ENCODE peak calls at places on chromosome 4, in five cellular contexts. R is uterus, V is lung, D is tibial artery, A is kidney. T is an unnamed sample. For H3K4me1, the result is how much of the 10 kb centered on the place peaks cover.

GRCh38 chr4:182470215-182470614 is 227.0 kb downstream of the TENM3 start:
- DNase-seq in A (no peak), R (no peak), V (no peak), D (no peak), T (no peak)

GRCh38 chr4:113013746-113014145 is 35.7 kb upstream of the ANK2 start:
- DNase-seq in V (no peak), D (no peak), A (no peak), R (no peak), T (peak)

GRCh38 chr4:25564836-25565235 is 90.8 kb upstream of the SLC34A2 start:
- DNase-seq in D (no peak), A (no peak), R (no peak), V (no peak), T (no peak)

GRCh38 chr4:150561338-150561737 is 20.6 kb upstream of the MAB21L2 start:
- DNase-seq in R (no peak), V (no peak), D (no peak), A (no peak), T (no peak)

GRCh38 chr4:151031831-151032605 is 16.9 kb upstream of the LRBA start:
- DNase-seq in A (no peak), D (no peak), V (no peak), R (no peak), T (no peak)

GRCh38 chr4:92099851-92100250 is 203.9 kb upstream of the GRID2 start:
- DNase-seq in A (no peak), R (no peak), D (no peak), V (no peak), T (no peak)

GRCh38 chr4:90753068-90753467 is 625.9 kb downstream of the CCSER1 start:
- DNase-seq in A (no peak), D (no peak), R (no peak), V (no peak), T (no peak)

GRCh38 chr4:156941940-156942548 is 29.6 kb downstream of the PDGFC start:
- DNase-seq in R (peak), A (no peak), V (peak), D (no peak), T (peak)

GRCh38 chr4:148007303-148007702 is 275.4 kb downstream of the ARHGAP10 start:
- DNase-seq in D (no peak), R (peak), A (no peak), V (no peak), T (peak)

GRCh38 chr4:20283039-20283438 is 31.3 kb downstream of the SLIT2 start:
- DNase-seq in R (no peak), D (no peak), A (no peak), V (no peak), T (no peak)

GRCh38 chr4:97153042-97153441 is 990.2 kb downstream of the STPG2 start:
- DNase-seq in A (no peak), V (no peak), R (no peak), D (no peak), T (no peak)

GRCh38 chr4:3687538-3687937 is 78.6 kb upstream of the ADRA2C start:
- DNase-seq in V (no peak), R (peak), A (peak), D (peak), T (no peak)

GRCh38 chr4:154858166-154858565 is 77.1 kb downstream of the RBM46 start:
- DNase-seq in A (no peak), V (no peak), R (no peak), D (no peak), T (no peak)

GRCh38 chr4:74450298-74450683 is 5.4 kb downstream of the AREG start:
- DNase-seq in V (no peak), D (no peak), R (no peak), A (no peak), T (no peak)

GRCh38 chr4:106809083-106809482 is 227.0 kb downstream of the DKK2 start:
- DNase-seq in D (no peak), R (no peak), A (no peak), V (no peak), T (no peak)

GRCh38 chr4:123952530-123953274 is 556.1 kb downstream of the SPRY1 start:
- DNase-seq in A (no peak), R (no peak), V (no peak), D (no peak), T (no peak)

GRCh38 chr4:85807247-85807915 is 332.4 kb downstream of the ARHGAP24 start:
- DNase-seq in V (no peak), A (no peak), D (peak), R (no peak), T (peak)

GRCh38 chr4:85778809-85779124 is 303.8 kb downstream of the ARHGAP24 start:
- DNase-seq in A (no peak), R (no peak), D (no peak), V (no peak), T (peak)

GRCh38 chr4:8010618-8011017 is 71.0 kb upstream of the AFAP1 start:
- DNase-seq in R (no peak), V (peak), A (peak), D (no peak), T (no peak)

GRCh38 chr4:185837415-185838103 is 25.6 kb upstream of the SORBS2 start:
- DNase-seq in V (no peak), A (no peak), R (no peak), D (no peak), T (no peak)

GRCh38 chr4:1126506-1126905 is 13.1 kb upstream of the RNF212 start:
- DNase-seq in A (no peak), D (no peak), V (no peak), R (no peak), T (no peak)

GRCh38 chr4:72366601-72367000 is 202.4 kb downstream of the ADAMTS3 start:
- DNase-seq in D (no peak), V (no peak), A (no peak), R (no peak), T (no peak)

GRCh38 chr4:15455290-15455689 is 14.4 kb upstream of the CC2D2A start:
- DNase-seq in R (peak), A (peak), V (no peak), D (peak), T (no peak)

GRCh38 chr4:150874386-150875226 is 140.5 kb downstream of the LRBA start:
- DNase-seq in V (no peak), A (no peak), R (no peak), D (no peak), T (no peak)

GRCh38 chr4:158099686-158100085 is 73.1 kb downstream of the GASK1B start:
- DNase-seq in A (no peak), V (no peak), D (no peak), R (no peak), T (no peak)

GRCh38 chr4:77994194-77994721 is 62.9 kb upstream of the FRAS1 start:
- DNase-seq in R (no peak), V (no peak), D (no peak), A (no peak), T (peak)

GRCh38 chr4:100268807-100269206 is 78.5 kb upstream of the DDIT4L start:
- DNase-seq in D (no peak), V (no peak), A (no peak), R (no peak), T (no peak)

GRCh38 chr4:3473251-3473942 is 10.3 kb downstream of the DOK7 start:
- DNase-seq in V (no peak), R (no peak), A (no peak), D (peak), T (no peak)

GRCh38 chr4:2008671-2008920 is 178 bp downstream of the NELFA start:
- DNase-seq in D (no peak), R (no peak), A (no peak), V (no peak), T (no peak)

GRCh38 chr4:80219301-80220025 is 22.2 kb downstream of the PRDM8 start:
- DNase-seq in D (no peak), V (no peak), A (no peak), R (no peak), T (peak)

GRCh38 chr4:69787879-69788278 is 27.5 kb upstream of the SULT1B1 start:
- DNase-seq in V (no peak), R (no peak), A (no peak), D (no peak), T (no peak)

GRCh38 chr4:88938138-88938537 is 118.8 kb downstream of the FAM13A start:
- DNase-seq in D (no peak), V (no peak), R (no peak), A (no peak), T (no peak)

GRCh38 chr4:57764840-57765239 is 654.7 kb upstream of the IGFBP7 start:
- DNase-seq in D (no peak), V (no peak), A (no peak), R (no peak), T (no peak)

GRCh38 chr4:185682236-185682635 is 129.8 kb downstream of the SORBS2 start:
- DNase-seq in D (no peak), R (no peak), A (no peak), V (no peak), T (peak)

GRCh38 chr4:145951931-145952330 is 13.3 kb upstream of the ZNF827 start:
- DNase-seq in D (no peak), A (no peak), R (no peak), V (no peak), T (no peak)

GRCh38 chr4:148289740-148290139 is 152.5 kb downstream of the NR3C2 start:
- DNase-seq in R (no peak), A (no peak), D (no peak), V (no peak), T (no peak)

GRCh38 chr4:172815499-172816175 is 353.0 kb upstream of the GALNT7 start:
- DNase-seq in R (no peak), V (no peak), D (no peak), A (no peak), T (no peak)
- H3K4me3 ChIP-seq in R (no peak), V (no peak), D (no peak), A (no peak), T (no peak)

GRCh38 chr4:165874799-165875371 is 1.8 kb downstream of the TLL1 start:
- DNase-seq in A (peak), R (peak), D (no peak), V (no peak), T (no peak)

GRCh38 chr4:165874072-165874798 is 1.2 kb downstream of the TLL1 start:
- DNase-seq in D (no peak), R (no peak), V (no peak), A (no peak), T (no peak)

GRCh38 chr4:165877291-165877690 is 4.3 kb downstream of the TLL1 start:
- DNase-seq in D (no peak), A (no peak), V (no peak), R (no peak), T (no peak)

GRCh38 chr4:165875446-165875845 is 2.4 kb downstream of the TLL1 start:
- DNase-seq in V (no peak), A (no peak), D (no peak), R (no peak), T (no peak)

GRCh38 chr4:165879581-165879980 is 6.5 kb downstream of the TLL1 start:
- DNase-seq in V (no peak), R (no peak), D (no peak), A (peak), T (no peak)
- H3K27ac ChIP-seq in V (no peak), R (no peak), D (no peak), A (no peak), T (no peak)

DNA sequence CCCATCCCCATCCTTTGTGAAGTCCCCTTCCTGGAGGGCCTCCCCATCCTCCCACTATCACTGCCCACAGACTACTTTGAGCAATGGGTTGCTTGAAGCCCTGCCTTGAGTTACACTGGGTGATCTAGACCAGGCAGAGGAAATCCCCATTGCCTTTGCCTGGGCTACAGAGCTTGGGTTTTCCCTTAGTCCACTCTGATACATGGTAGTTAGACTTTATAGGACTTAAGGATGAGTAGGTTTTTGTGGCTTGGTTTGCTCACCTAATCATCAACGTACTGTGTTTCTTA is 56.6 kb downstream of the TMEM131L start:
- DNase-seq in D (no peak), V (no peak), A (no peak), R (no peak), T (no peak)
- H3K4me1 ChIP-seq in D (half or more), V (under half), A (under half), R (under half), T (under half)

GRCh38 chr4:121112530-121112929 is 40.2 kb upstream of the NDNF start:
- DNase-seq in A (no peak), D (no peak), V (no peak), R (no peak), T (no peak)

GRCh38 chr4:121108557-121108956 is 36.2 kb upstream of the NDNF start:
- DNase-seq in R (no peak), D (no peak), A (no peak), V (no peak), T (no peak)

GRCh38 chr4:121107507-121107906 is 35.2 kb upstream of the NDNF start:
- DNase-seq in R (no peak), A (no peak), V (no peak), D (no peak), T (no peak)
- H3K4me3 ChIP-seq in R (no peak), A (no peak), V (no peak), D (no peak), T (no peak)

GRCh38 chr4:75939890-75940691 is 722 bp downstream of the NAAA start:
- DNase-seq in R (peak), A (peak), D (peak), V (peak), T (peak)
- H3K27ac ChIP-seq in R (peak), A (peak), D (peak), V (peak), T (peak)